ENCODE peak calls at places on chromosomes 16 and 17, in nine cellular contexts. U is NCI-H2081; B is EL; Z is cardiac fibroblast; X is kidney glomerular epithelial cell; J is hippocampal formation; Y is stimulated activated CD4-positive, alpha-beta T cell treated with anti-CD3 and anti-CD28 coated beads, Interleukin-2, amount 100 ng/mL, for 24 hours; Q is activated CD4-positive, alpha-beta memory T cell treated with anti-CD3 and anti-CD28 coated beads, Interleukin-2, amount 10 ng/mL, durations not matched to agents 7 days and 5 days; W is T follicular helper cell. N is an unnamed sample.

GRCh38 chr16:70705056-70705455 is 19.2 kb upstream of the MTSS2 start:
- DNase-seq in U (no peak), B (peak), Z (no peak), X (no peak), J (no peak), Y (no peak), Q (no peak), W (no peak), N (no peak)

GRCh38 chr17:19003966-19004600 is 481 bp downstream of the FAM83G start:
- DNase-seq in U (peak), B (peak), Z (peak), X (no peak), J (no peak), Y (peak), Q (peak), W (peak), N (peak)

GRCh38 chr17:48927978-48928716 is 16.5 kb downstream of the SNF8 start:
- DNase-seq in U (no peak), B (no peak), Z (no peak), X (no peak), J (no peak), Y (no peak), Q (no peak), W (no peak), N (no peak)

GRCh38 chr16:49556252-49557069 is 182.9 kb downstream of the C16orf78 start:
- DNase-seq in U (no peak), B (no peak), Z (peak), X (peak), J (no peak), Y (no peak), Q (no peak), W (no peak), N (peak)

GRCh38 chr17:45147102-45147580 is 1.1 kb upstream of the HEXIM1 start:
- DNase-seq in U (peak), B (no peak), Z (peak), X (peak), J (no peak), Y (no peak), Q (peak), W (peak), N (no peak)

GRCh38 chr17:48002208-48002919 is 31.5 kb downstream of the CDK5RAP3 start:
- DNase-seq in U (peak), B (peak), Z (peak), X (peak), J (no peak), Y (no peak), Q (no peak), W (no peak), N (peak)

GRCh38 chr16:1311738-1312458 is 2.5 kb downstream of the UBE2I start:
- DNase-seq in U (no peak), B (no peak), Z (peak), X (no peak), J (no peak), Y (no peak), Q (no peak), W (no peak), N (peak)

GRCh38 chr17:17171991-17172939 is 33.9 kb downstream of the PLD6 start:
- DNase-seq in U (no peak), B (no peak), Z (no peak), X (no peak), J (no peak), Y (no peak), Q (no peak), W (no peak), N (no peak)

GRCh38 chr17:39722965-39723848 is 7.1 kb downstream of the MIEN1 start:
- DNase-seq in U (no peak), B (no peak), Z (no peak), X (no peak), J (no peak), Y (peak), Q (no peak), W (no peak), N (no peak)

GRCh38 chr17:79981661-79982101 is 54.0 kb downstream of the TBC1D16 start:
- DNase-seq in U (no peak), B (no peak), Z (no peak), X (no peak), J (no peak), Y (no peak), Q (no peak), W (no peak), N (no peak)

GRCh38 chr17:9050801-9051401 is 29.6 kb downstream of the NTN1 start:
- DNase-seq in U (no peak), B (peak), Z (no peak), X (peak), J (no peak), Y (no peak), Q (no peak), W (no peak), N (no peak)

GRCh38 chr16:252366-253337 is 18.0 kb downstream of the FAM234A start:
- DNase-seq in U (no peak), B (no peak), Z (no peak), X (no peak), J (no peak), Y (peak), Q (peak), W (no peak), N (peak)

GRCh38 chr17:73984981-73985380 is 218.5 kb upstream of the RPL38 start:
- DNase-seq in U (no peak), B (no peak), Z (no peak), X (no peak), J (no peak), Y (no peak), Q (no peak), W (no peak), N (no peak)

GRCh38 chr17:79842656-79843474 is 3.6 kb upstream of the CBX4 start:
- DNase-seq in U (no peak), B (peak), Z (peak), X (no peak), J (no peak), Y (no peak), Q (no peak), W (no peak), N (no peak)

GRCh38 chr16:1583180-1583579 is 28.7 kb downstream of the IFT140 start:
- DNase-seq in U (no peak), B (no peak), Z (no peak), X (no peak), J (no peak), Y (no peak), Q (no peak), W (no peak), N (no peak)

GRCh38 chr16:23742761-23743160 is 12.1 kb upstream of the CHP2 start:
- DNase-seq in U (no peak), B (no peak), Z (no peak), X (no peak), J (no peak), Y (no peak), Q (no peak), W (no peak), N (no peak)

GRCh38 chr17:81510524-81510797 is 2.1 kb downstream of the ACTG1 start:
- DNase-seq in U (no peak), B (no peak), Z (no peak), X (no peak), J (no peak), Y (no peak), Q (no peak), W (no peak), N (no peak)

GRCh38 chr17:64240741-64241347 is 22.2 kb downstream of the TEX2 start:
- DNase-seq in U (no peak), B (peak), Z (peak), X (peak), J (no peak), Y (no peak), Q (no peak), W (no peak), N (peak)

N was measured in fibroblast of villous mesenchyme.